ENCODE peak calls at places on chromosome 1, in four cellular contexts. One of them, this sample, is unnamed.
A peak's percentile ranks its signal among the peaks of the same experiment; 100 is the strongest.

GRCh38 chr1:32071758-32072621 is 749 bp upstream of the TMEM39B start:
- DNase-seq in endothelial cell of umbilical vein: peak; percentile 95
- DNase-seq in ovary: no peak
- DNase-seq in GM06990: no peak
- DNase-seq in this sample: no peak

GRCh38 chr1:15139654-15140350 is 13.7 kb upstream of the TMEM51 start:
- DNase-seq in endothelial cell of umbilical vein: no peak
- DNase-seq in ovary: peak; percentile 16
- DNase-seq in GM06990: no peak
- DNase-seq in this sample: peak; percentile 68

GRCh38 chr1:184643661-184644060 is 111.0 kb downstream of the EDEM3 start:
- DNase-seq in endothelial cell of umbilical vein: no peak
- DNase-seq in ovary: no peak
- DNase-seq in GM06990: no peak
- DNase-seq in this sample: no peak

GRCh38 chr1:44339731-44340130 is 15.3 kb downstream of the ERI3 start:
- DNase-seq in endothelial cell of umbilical vein: no peak
- DNase-seq in ovary: no peak
- DNase-seq in GM06990: no peak
- DNase-seq in this sample: no peak

GRCh38 chr1:230250676-230251075 is 175.5 kb downstream of the PGBD5 start:
- DNase-seq in endothelial cell of umbilical vein: no peak
- DNase-seq in ovary: no peak
- DNase-seq in GM06990: no peak
- DNase-seq in this sample: no peak

GRCh38 chr1:168636200-168636599 is 59.8 kb downstream of the XCL1 start:
- DNase-seq in endothelial cell of umbilical vein: no peak
- DNase-seq in ovary: no peak
- DNase-seq in GM06990: no peak
- DNase-seq in this sample: no peak

GRCh38 chr1:85394130-85394529 is 70.8 kb downstream of the DDAH1 start:
- DNase-seq in endothelial cell of umbilical vein: no peak
- DNase-seq in ovary: no peak
- DNase-seq in GM06990: no peak
- DNase-seq in this sample: no peak

GRCh38 chr1:12528021-12528852 is 89.8 kb downstream of the DHRS3 start:
- DNase-seq in endothelial cell of umbilical vein: no peak
- DNase-seq in ovary: peak; percentile 84
- DNase-seq in GM06990: no peak
- DNase-seq in this sample: no peak

GRCh38 chr1:181057079-181057478 is 23.3 kb downstream of the MR1 start:
- DNase-seq in endothelial cell of umbilical vein: no peak
- DNase-seq in ovary: no peak
- DNase-seq in GM06990: no peak
- DNase-seq in this sample: no peak

GRCh38 chr1:228414511-228415211 is 2.0 kb downstream of the TRIM17 start:
- DNase-seq in endothelial cell of umbilical vein: no peak
- DNase-seq in ovary: no peak
- DNase-seq in GM06990: no peak
- DNase-seq in this sample: no peak

GRCh38 chr1:63915121-63915520 is 141.3 kb downstream of the ROR1 start:
- DNase-seq in endothelial cell of umbilical vein: peak; percentile 35
- DNase-seq in ovary: no peak
- DNase-seq in GM06990: no peak
- DNase-seq in this sample: no peak

GRCh38 chr1:118578276-118578675 is 393.2 kb upstream of the SPAG17 start:
- DNase-seq in endothelial cell of umbilical vein: no peak
- DNase-seq in ovary: no peak
- DNase-seq in GM06990: no peak
- DNase-seq in this sample: no peak

GRCh38 chr1:21490774-21491482 is 18.3 kb upstream of the ALPL start:
- DNase-seq in endothelial cell of umbilical vein: peak; percentile 30
- DNase-seq in ovary: no peak
- DNase-seq in GM06990: no peak
- DNase-seq in this sample: no peak

GRCh38 chr1:40857737-40858136 is 4.4 kb downstream of the CITED4 start:
- DNase-seq in endothelial cell of umbilical vein: no peak
- DNase-seq in ovary: no peak
- DNase-seq in GM06990: no peak
- DNase-seq in this sample: no peak

GRCh38 chr1:89566761-89567174 is 42.1 kb downstream of the LRRC8B start:
- DNase-seq in endothelial cell of umbilical vein: no peak
- DNase-seq in ovary: peak; percentile 53
- DNase-seq in GM06990: no peak
- DNase-seq in this sample: no peak

GRCh38 chr1:53592985-53593757 is 134.0 kb downstream of the DMRTB1 start:
- DNase-seq in endothelial cell of umbilical vein: no peak
- DNase-seq in ovary: no peak
- DNase-seq in GM06990: no peak
- DNase-seq in this sample: no peak

GRCh38 chr1:114668784-114669561 is 876 bp downstream of the DENND2C start:
- DNase-seq in endothelial cell of umbilical vein: no peak
- DNase-seq in ovary: no peak
- DNase-seq in GM06990: no peak
- DNase-seq in this sample: no peak

GRCh38 chr1:174949061-174949460 is 50.7 kb upstream of the CACYBP start:
- DNase-seq in endothelial cell of umbilical vein: peak; percentile 55
- DNase-seq in ovary: no peak
- DNase-seq in GM06990: no peak
- DNase-seq in this sample: no peak

GRCh38 chr1:22287273-22287672 is 144.4 kb upstream of the WNT4 start:
- DNase-seq in endothelial cell of umbilical vein: no peak
- DNase-seq in ovary: no peak
- DNase-seq in GM06990: no peak
- DNase-seq in this sample: no peak

GRCh38 chr1:17485280-17485679 is 45.8 kb upstream of the RCC2 start:
- DNase-seq in endothelial cell of umbilical vein: no peak
- DNase-seq in ovary: no peak
- DNase-seq in GM06990: no peak
- DNase-seq in this sample: no peak

GRCh38 chr1:21510113-21510493 is 880 bp downstream of the ALPL start:
- DNase-seq in endothelial cell of umbilical vein: no peak
- DNase-seq in ovary: no peak
- DNase-seq in GM06990: no peak
- DNase-seq in this sample: no peak

GRCh38 chr1:37704966-37705365 is 12.7 kb downstream of the CDCA8 start:
- DNase-seq in endothelial cell of umbilical vein: no peak
- DNase-seq in ovary: no peak
- DNase-seq in GM06990: no peak
- DNase-seq in this sample: no peak

GRCh38 chr1:203600782-203601513 is 25.7 kb upstream of the ATP2B4 start:
- DNase-seq in endothelial cell of umbilical vein: no peak
- DNase-seq in ovary: no peak
- DNase-seq in GM06990: no peak
- DNase-seq in this sample: no peak

GRCh38 chr1:205963352-205963751 is 20.1 kb upstream of the SLC26A9 start:
- DNase-seq in endothelial cell of umbilical vein: no peak
- DNase-seq in ovary: no peak
- DNase-seq in GM06990: no peak
- DNase-seq in this sample: no peak

GRCh38 chr1:171645553-171646336 is 6.7 kb downstream of the MYOC start:
- DNase-seq in endothelial cell of umbilical vein: no peak
- DNase-seq in ovary: peak; percentile 70
- DNase-seq in GM06990: no peak
- DNase-seq in this sample: no peak

GRCh38 chr1:7042322-7043231 is 257.3 kb downstream of the CAMTA1 start:
- DNase-seq in endothelial cell of umbilical vein: peak; percentile 31
- DNase-seq in ovary: no peak
- DNase-seq in GM06990: peak; percentile 14
- DNase-seq in this sample: peak; percentile 20
- TF ChIP-seq CTCF in endothelial cell of umbilical vein: peak; percentile 35
- TF ChIP-seq CTCF in ovary: no peak
- TF ChIP-seq CTCF in GM06990: peak; percentile 44
- TF ChIP-seq CTCF in this sample: peak; percentile 67

GRCh38 chr1:158998037-158998780 is 11.5 kb upstream of the IFI16 start:
- DNase-seq in endothelial cell of umbilical vein: no peak
- DNase-seq in ovary: no peak
- DNase-seq in GM06990: no peak
- DNase-seq in this sample: no peak
- H3K4me3 ChIP-seq in endothelial cell of umbilical vein: no peak overlapping the region
- H3K4me3 ChIP-seq in ovary: no peak overlapping the region
- H3K4me3 ChIP-seq in GM06990: no peak overlapping the region
- H3K4me3 ChIP-seq in this sample: peak overlapping the region; percentile 68

GRCh38 chr1:204692320-204692851 is 6.8 kb upstream of the LRRN2 start:
- DNase-seq in endothelial cell of umbilical vein: no peak
- DNase-seq in ovary: no peak
- DNase-seq in GM06990: no peak
- DNase-seq in this sample: no peak
- TF ChIP-seq CTCF in endothelial cell of umbilical vein: no peak
- TF ChIP-seq CTCF in ovary: no peak
- TF ChIP-seq CTCF in GM06990: peak; percentile 17
- TF ChIP-seq CTCF in this sample: peak; percentile 44

DNA sequence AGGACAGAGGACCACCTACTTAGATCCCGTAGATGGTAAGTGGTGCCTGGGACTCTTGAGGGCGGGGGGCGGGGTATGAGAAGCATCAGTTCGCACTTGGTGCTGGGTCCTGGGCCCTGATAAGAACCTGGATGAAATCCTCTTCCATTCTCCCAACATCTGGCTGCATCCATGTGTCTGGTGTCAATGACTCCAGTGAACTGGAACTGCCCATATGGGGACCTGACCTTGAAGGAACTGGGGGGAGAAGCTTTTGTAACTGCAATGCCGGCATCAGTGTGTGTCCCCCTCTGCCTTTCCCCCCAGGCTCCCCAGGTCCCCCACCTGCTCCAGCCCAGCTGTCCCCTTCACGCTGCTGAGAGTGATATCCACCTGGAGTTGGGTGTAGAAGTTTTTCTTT is 49.7 kb upstream of the EPB41 start:
- DNase-seq in endothelial cell of umbilical vein: no peak
- DNase-seq in ovary: no peak
- DNase-seq in GM06990: no peak
- DNase-seq in this sample: no peak
- H3K4me3 ChIP-seq in endothelial cell of umbilical vein: no peak overlapping the region
- H3K4me3 ChIP-seq in ovary: no peak overlapping the region
- H3K4me3 ChIP-seq in GM06990: no peak overlapping the region
- H3K4me3 ChIP-seq in this sample: no peak overlapping the region

DNA sequence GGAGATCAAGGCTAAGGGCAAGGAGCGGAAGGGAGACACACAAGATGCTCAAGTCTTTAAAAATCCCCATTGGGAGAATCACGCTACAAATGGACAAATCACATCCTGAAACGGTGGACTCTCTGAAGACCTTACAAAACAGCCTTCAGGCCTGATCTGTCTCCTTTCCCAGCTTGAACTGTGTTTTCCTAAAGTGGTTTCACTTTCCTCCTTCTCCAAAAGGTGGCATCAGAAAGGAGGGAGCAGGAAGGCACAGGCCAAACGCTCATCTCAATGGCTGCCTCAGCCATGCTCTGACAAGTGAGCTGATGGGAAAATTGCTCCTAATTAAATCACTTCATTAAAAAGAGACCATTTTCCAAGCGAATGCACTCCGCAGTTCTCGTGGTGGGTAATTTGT is 47.7 kb downstream of the UTP25 start:
- DNase-seq in endothelial cell of umbilical vein: peak; percentile 51
- DNase-seq in ovary: no peak
- DNase-seq in GM06990: no peak
- DNase-seq in this sample: no peak
- TF ChIP-seq CTCF in endothelial cell of umbilical vein: peak; percentile 16
- TF ChIP-seq CTCF in ovary: no peak
- TF ChIP-seq CTCF in GM06990: no peak
- TF ChIP-seq CTCF in this sample: peak; percentile 62

DNA sequence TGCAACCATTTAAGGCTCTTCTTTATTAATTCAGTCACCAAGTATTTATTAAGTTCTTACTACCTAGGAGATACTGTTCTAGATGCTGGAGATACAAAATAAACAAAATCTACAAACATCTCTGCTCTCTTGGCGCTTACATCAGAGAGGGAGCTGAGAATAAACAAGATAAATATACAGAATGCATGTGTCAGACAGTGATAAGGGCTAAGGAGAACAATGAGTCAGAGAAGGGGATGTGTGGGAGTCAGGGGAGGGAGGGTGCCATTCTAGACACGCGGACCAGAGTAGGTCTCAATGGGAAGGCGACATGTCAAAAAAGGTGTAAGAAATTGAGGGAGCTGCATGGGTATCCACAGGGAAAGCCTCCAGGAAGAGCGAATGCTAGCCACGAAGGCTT is 393.2 kb downstream of the RWDD3 start:
- DNase-seq in endothelial cell of umbilical vein: no peak
- DNase-seq in ovary: no peak
- DNase-seq in GM06990: no peak
- DNase-seq in this sample: no peak
- H3K4me3 ChIP-seq in endothelial cell of umbilical vein: no peak overlapping the region
- H3K4me3 ChIP-seq in ovary: no peak overlapping the region
- H3K4me3 ChIP-seq in GM06990: no peak overlapping the region
- H3K4me3 ChIP-seq in this sample: no peak overlapping the region